ENCODE peak calls at places on chromosome 4, in nine cellular contexts. U is stomach, V is prostate gland, G is AG09309, C is fibroblast of the aortic adventitia, S is GM13976, L is AG04450, J is left lung, A is H9. B is an unnamed sample.

GRCh38 chr4:173490817-173491518 is 39.1 kb downstream of the HAND2 start:
- DNase-seq in U (no peak), V (no peak), G (no peak), C (peak), S (no peak), L (peak), J (no peak), A (no peak), B (no peak)

GRCh38 chr4:163195247-163195765 is 28.6 kb upstream of the NAF1 start:
- DNase-seq in U (no peak), V (no peak), G (no peak), C (no peak), S (no peak), L (no peak), J (no peak), A (no peak), B (no peak)

GRCh38 chr4:106287353-106287969 is 28.5 kb downstream of the TBCK start:
- DNase-seq in U (no peak), V (no peak), G (peak), C (peak), S (no peak), L (peak), J (no peak), A (no peak), B (no peak)

GRCh38 chr4:8580321-8581093 is at the start of gene GPR78:
- DNase-seq in U (peak), V (no peak), G (no peak), C (peak), S (peak), L (no peak), J (peak), A (peak), B (no peak)

GRCh38 chr4:68883870-68884269 is 67.7 kb downstream of the UGT2A3 start:
- DNase-seq in U (no peak), V (no peak), G (no peak), C (no peak), S (no peak), L (no peak), J (no peak), A (no peak), B (no peak)

GRCh38 chr4:181821039-181822004 is 421.9 kb upstream of the TENM3 start:
- DNase-seq in U (no peak), V (no peak), G (peak), C (peak), S (no peak), L (no peak), J (no peak), A (no peak), B (no peak)

GRCh38 chr4:85370400-85371032 is 104.4 kb upstream of the ARHGAP24 start:
- DNase-seq in U (peak), V (no peak), G (peak), C (peak), S (no peak), L (no peak), J (no peak), A (peak), B (peak)

GRCh38 chr4:38670939-38671593 is 7.1 kb downstream of the KLF3 start:
- DNase-seq in U (peak), V (no peak), G (no peak), C (no peak), S (peak), L (no peak), J (no peak), A (no peak), B (no peak)

GRCh38 chr4:168587326-168588125 is 90.7 kb downstream of the PALLD start:
- DNase-seq in U (no peak), V (peak), G (peak), C (peak), S (no peak), L (no peak), J (no peak), A (no peak), B (peak)

GRCh38 chr4:183350317-183351071 is 28.3 kb upstream of the CLDN24 start:
- DNase-seq in U (peak), V (no peak), G (no peak), C (no peak), S (no peak), L (no peak), J (no peak), A (peak), B (peak)

DNA sequence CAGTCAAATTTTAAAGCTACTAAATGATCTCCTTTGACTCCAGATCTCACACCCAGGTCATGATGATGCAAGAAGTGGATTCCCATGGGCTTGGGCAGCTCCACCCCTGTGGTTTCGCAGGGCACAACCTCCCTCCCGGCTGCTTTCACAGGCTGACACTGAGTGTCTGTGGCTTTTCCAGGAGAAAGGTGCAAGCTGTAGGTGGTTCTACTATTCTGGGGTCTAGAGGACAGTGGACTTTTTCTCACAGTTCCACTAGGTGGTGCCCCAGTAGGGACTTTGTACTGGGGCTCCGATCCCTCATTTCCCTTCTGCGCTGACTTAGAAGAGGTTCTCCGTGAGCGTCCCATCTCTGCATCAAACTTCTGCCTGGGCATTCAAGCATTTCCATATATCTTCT is 845.2 kb downstream of the PCDH18 start:
- DNase-seq in U (no peak), V (no peak), G (no peak), C (peak), S (no peak), L (no peak), J (no peak), A (peak), B (no peak)
- TF ChIP-seq CTCF in U (no peak), V (no peak), G (no peak), C (no peak), S (no peak), L (peak), J (no peak), A (peak), B (peak)

GRCh38 chr4:602559-602942 is 22.8 kb upstream of the PDE6B start:
- DNase-seq in U (peak), V (no peak), G (no peak), C (no peak), S (peak), L (no peak), J (no peak), A (peak), B (no peak)
- TF ChIP-seq CTCF in U (no peak), V (no peak), G (peak), C (no peak), S (peak), L (no peak), J (peak), A (peak), B (peak)

GRCh38 chr4:11954093-11954492 is 525.4 kb upstream of the HS3ST1 start:
- DNase-seq in U (no peak), V (no peak), G (no peak), C (peak), S (no peak), L (no peak), J (no peak), A (no peak), B (no peak)
- TF ChIP-seq CTCF in U (no peak), V (no peak), G (no peak), C (peak), S (no peak), L (no peak), J (peak), A (peak), B (no peak)

DNA sequence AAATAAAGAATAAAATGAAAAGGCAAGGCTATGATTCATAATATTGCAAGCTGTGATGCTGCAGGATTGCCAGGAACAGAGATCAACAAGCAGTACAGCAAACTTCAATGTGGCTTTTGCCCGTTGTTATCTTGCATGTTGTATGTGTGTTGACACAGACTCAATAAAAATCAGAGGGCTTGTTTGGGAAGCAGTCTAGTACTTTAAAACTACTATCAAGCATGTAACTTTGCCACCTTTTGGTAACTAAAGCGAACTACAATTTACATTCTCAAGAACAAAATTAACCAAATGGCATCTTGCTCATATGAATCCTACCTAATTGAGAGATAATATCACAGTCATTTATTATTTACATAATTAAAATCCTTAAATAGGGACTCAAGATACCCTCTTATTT is 79.8 kb upstream of the GPM6A start:
- DNase-seq in U (no peak), V (peak), G (peak), C (peak), S (peak), L (no peak), J (no peak), A (no peak), B (no peak)
- TF ChIP-seq CTCF in U (no peak), V (no peak), G (no peak), C (peak), S (peak), L (peak), J (no peak), A (peak), B (no peak)

DNA sequence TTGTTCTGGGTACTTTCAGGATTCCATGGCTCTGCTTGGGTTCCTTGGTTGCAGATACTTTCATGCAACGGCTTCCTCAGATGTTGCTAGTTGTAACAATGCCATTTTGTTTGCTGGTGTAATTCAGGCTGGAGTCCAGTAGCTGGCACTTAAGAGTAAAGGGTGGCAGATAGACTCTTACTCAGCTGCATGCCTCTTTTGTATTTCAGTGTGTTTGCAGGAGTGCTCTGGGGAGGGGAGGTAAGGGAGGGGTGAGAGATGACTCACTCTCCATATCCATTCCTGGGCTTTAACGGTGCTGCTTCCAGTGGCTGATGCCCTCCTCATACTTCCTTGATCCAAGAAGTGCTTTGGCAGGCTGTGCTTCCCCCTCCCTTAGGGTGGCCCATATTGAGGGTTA is 155.2 kb downstream of the ZNF330 start:
- DNase-seq in U (no peak), V (no peak), G (peak), C (peak), S (no peak), L (peak), J (no peak), A (peak), B (peak)
- TF ChIP-seq CTCF in U (no peak), V (no peak), G (peak), C (peak), S (no peak), L (peak), J (no peak), A (peak), B (peak)

GRCh38 chr4:72326692-72327632 is 242.1 kb downstream of the ADAMTS3 start:
- DNase-seq in U (no peak), V (no peak), G (no peak), C (peak), S (peak), L (no peak), J (no peak), A (no peak), B (no peak)
- TF ChIP-seq CTCF in U (no peak), V (no peak), G (peak), C (peak), S (no peak), L (peak), J (no peak), A (peak), B (peak)

GRCh38 chr4:111641813-111642579 is 503.3 kb upstream of the FAM241A start:
- DNase-seq in U (peak), V (peak), G (peak), C (peak), S (peak), L (peak), J (no peak), A (peak), B (peak)
- TF ChIP-seq CTCF in U (no peak), V (no peak), G (peak), C (peak), S (peak), L (peak), J (peak), A (peak), B (peak)

GRCh38 chr4:13093170-13093569 is 391.0 kb downstream of the RAB28 start:
- DNase-seq in U (no peak), V (no peak), G (no peak), C (no peak), S (no peak), L (no peak), J (no peak), A (no peak), B (no peak)

GRCh38 chr4:13102344-13102743 is 381.8 kb downstream of the RAB28 start:
- DNase-seq in U (no peak), V (no peak), G (no peak), C (no peak), S (no peak), L (no peak), J (no peak), A (no peak), B (no peak)

GRCh38 chr4:13092702-13093101 is 391.4 kb downstream of the RAB28 start:
- DNase-seq in U (no peak), V (no peak), G (no peak), C (peak), S (no peak), L (no peak), J (no peak), A (no peak), B (no peak)

GRCh38 chr4:13103382-13104015 is 380.6 kb downstream of the RAB28 start:
- DNase-seq in U (no peak), V (no peak), G (no peak), C (no peak), S (no peak), L (no peak), J (no peak), A (peak), B (no peak)

GRCh38 chr4:13097971-13098370 is 386.2 kb downstream of the RAB28 start:
- DNase-seq in U (no peak), V (no peak), G (no peak), C (no peak), S (no peak), L (no peak), J (no peak), A (no peak), B (no peak)
- TF ChIP-seq CTCF in U (no peak), V (no peak), G (no peak), C (no peak), S (no peak), L (no peak), J (no peak), A (no peak), B (no peak)

DNA sequence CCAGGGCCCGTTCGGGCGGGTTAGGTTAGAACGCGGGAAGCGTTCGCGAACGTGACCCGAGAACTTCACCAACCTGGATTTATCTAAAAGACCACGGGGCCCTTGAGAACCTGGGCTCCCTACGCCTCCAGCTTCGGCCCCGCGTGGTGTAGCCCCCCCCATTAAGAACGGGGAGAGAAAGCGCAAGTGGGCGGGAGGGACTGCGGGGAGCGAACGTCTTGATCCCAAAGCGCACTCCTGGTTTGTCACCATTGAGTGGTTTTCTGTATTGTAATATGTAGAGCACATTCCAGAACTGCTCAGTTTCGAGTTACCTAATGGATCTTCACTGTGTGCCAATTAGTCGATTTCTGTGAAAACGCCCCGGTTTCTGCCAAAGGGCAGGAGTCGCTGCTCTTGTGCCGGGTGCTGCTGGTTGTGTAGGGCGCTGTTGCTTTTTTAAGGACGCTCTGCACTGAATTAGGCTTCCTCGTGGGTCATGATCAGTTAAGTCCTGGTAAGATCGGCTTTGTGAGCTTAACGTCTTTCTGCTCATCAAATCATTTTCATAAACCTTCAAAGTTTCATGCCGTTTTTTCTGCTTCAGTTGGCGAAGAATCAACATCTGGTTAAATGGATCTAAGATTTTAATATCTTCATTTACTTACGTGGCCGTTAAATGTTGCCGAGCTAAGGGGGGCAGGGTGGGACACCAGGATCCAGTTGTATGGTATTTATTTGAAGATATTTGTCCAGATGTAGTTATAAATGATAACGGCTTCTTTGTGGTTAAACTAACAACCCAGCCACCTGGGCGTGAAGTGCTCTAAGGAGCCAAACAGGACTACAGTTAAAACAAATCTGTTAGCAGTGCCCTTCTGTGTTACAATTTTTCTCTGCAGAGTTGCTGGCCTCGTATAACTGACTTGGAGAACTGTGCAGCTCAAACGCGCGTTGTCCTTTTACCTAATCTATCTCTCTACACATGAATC is 808 bp downstream of the MND1 start:
- DNase-seq in U (no peak), V (peak), G (no peak), C (peak), S (peak), L (no peak), J (peak), A (peak), B (peak)
- TF ChIP-seq CTCF in U (no peak), V (no peak), G (peak), C (peak), S (no peak), L (peak), J (no peak), A (no peak), B (peak)

B was measured in AG09319.